ENCODE peak calls at places on chromosomes 7 and 10, in six cellular contexts. T is caudate nucleus; L is IMR-90; C is CD4-positive, alpha-beta T cell; V is fibroblast of lung; Y is Karpas-422. K is an unnamed sample.

GRCh38 chr7:32536585-32536984 is 41.3 kb downstream of the AVL9 start:
- DNase-seq in T (no peak), L (peak; percentile 82), C (no peak), V (peak; percentile 74), Y (no peak), K (no peak)

GRCh38 chr10:23694446-23694920 is 255.6 kb downstream of the OTUD1 start:
- DNase-seq in T (no peak), L (no peak), C (no peak), V (no peak), Y (no peak), K (no peak)

GRCh38 chr10:99977916-99978315 is 31.8 kb downstream of the DNMBP start:
- DNase-seq in T (no peak), L (no peak), C (no peak), V (no peak), Y (peak; percentile 35), K (no peak)

GRCh38 chr7:33876600-33877274 is 28.6 kb upstream of the BMPER start:
- DNase-seq in T (no peak), L (no peak), C (no peak), V (peak; percentile 48), Y (no peak), K (no peak)

GRCh38 chr7:37342665-37343471 is 105.8 kb downstream of the ELMO1 start:
- DNase-seq in T (no peak), L (no peak), C (peak; percentile 61), V (no peak), Y (peak; percentile 94), K (no peak)

GRCh38 chr10:14571866-14572507 is 202.7 kb downstream of the FAM107B start:
- DNase-seq in T (peak; percentile 16), L (peak; percentile 59), C (peak; percentile 60), V (peak; percentile 55), Y (no peak), K (peak; percentile 82)

GRCh38 chr10:131786756-131787605 is 113.8 kb upstream of the PPP2R2D start:
- DNase-seq in T (no peak), L (peak; percentile 17), C (peak; percentile 16), V (peak; percentile 35), Y (peak; percentile 77), K (no peak)

GRCh38 chr7:117132385-117133120 is 179.3 kb downstream of the ST7 start:
- DNase-seq in T (no peak), L (peak; percentile 92), C (no peak), V (peak; percentile 83), Y (no peak), K (no peak)

GRCh38 chr10:62005687-62006086 is 104.2 kb downstream of the ARID5B start:
- DNase-seq in T (no peak), L (no peak), C (no peak), V (no peak), Y (no peak), K (no peak)

GRCh38 chr10:132186488-132187413 is at the start of gene DPYSL4:
- DNase-seq in T (no peak), L (no peak), C (peak; percentile 25), V (peak; percentile 21), Y (no peak), K (peak; percentile 53)

GRCh38 chr10:33927347-33927746 is 592.9 kb upstream of the NRP1 start:
- DNase-seq in T (no peak), L (no peak), C (no peak), V (no peak), Y (no peak), K (no peak)

GRCh38 chr10:25071227-25071626 is 54.8 kb downstream of the THNSL1 start:
- DNase-seq in T (no peak), L (no peak), C (no peak), V (no peak), Y (no peak), K (no peak)

GRCh38 chr7:79723833-79724608 is 270.6 kb upstream of the MAGI2 start:
- DNase-seq in T (no peak), L (no peak), C (no peak), V (no peak), Y (no peak), K (no peak)

GRCh38 chr7:50595538-50596102 is 30.4 kb upstream of the DDC start:
- DNase-seq in T (no peak), L (peak; percentile 34), C (no peak), V (peak; percentile 75), Y (peak; percentile 62), K (peak; percentile 27)

GRCh38 chr10:69312537-69312936 is 34.2 kb downstream of the HK1 start:
- DNase-seq in T (no peak), L (no peak), C (no peak), V (no peak), Y (no peak), K (no peak)

GRCh38 chr10:85863301-85864172 is 503.1 kb downstream of the GRID1 start:
- DNase-seq in T (no peak), L (no peak), C (no peak), V (no peak), Y (no peak), K (no peak)

GRCh38 chr10:77249901-77250459 is 387.6 kb downstream of the KCNMA1 start:
- DNase-seq in T (no peak), L (no peak), C (no peak), V (no peak), Y (no peak), K (no peak)

GRCh38 chr10:121065330-121065729 is 214.2 kb downstream of the WDR11 start:
- DNase-seq in T (no peak), L (no peak), C (no peak), V (no peak), Y (no peak), K (no peak)

GRCh38 chr10:50941629-50942028 is 56.2 kb upstream of the A1CF start:
- DNase-seq in T (no peak), L (no peak), C (no peak), V (no peak), Y (no peak), K (no peak)

GRCh38 chr10:35328404-35329037 is 7.8 kb upstream of the CCNY start:
- DNase-seq in T (no peak), L (peak; percentile 95), C (no peak), V (peak; percentile 60), Y (no peak), K (no peak)

GRCh38 chr10:2284071-2284470 is 546.7 kb upstream of the ADARB2 start:
- DNase-seq in T (no peak), L (no peak), C (no peak), V (no peak), Y (no peak), K (no peak)

GRCh38 chr7:154915600-154915999 is 87.3 kb downstream of the PAXIP1 start:
- DNase-seq in T (no peak), L (no peak), C (no peak), V (no peak), Y (no peak), K (no peak)

GRCh38 chr10:71459513-71459912 is 62.8 kb downstream of the CDH23 start:
- DNase-seq in T (no peak), L (no peak), C (no peak), V (no peak), Y (no peak), K (no peak)

GRCh38 chr10:88702848-88703597 is 3.0 kb upstream of the LIPK start:
- DNase-seq in T (no peak), L (peak; percentile 35), C (no peak), V (no peak), Y (no peak), K (no peak)

GRCh38 chr7:114508096-114508495 is 93.5 kb downstream of the FOXP2 start:
- DNase-seq in T (no peak), L (peak; percentile 47), C (no peak), V (peak; percentile 57), Y (no peak), K (no peak)

GRCh38 chr7:73369009-73369408 is 41.0 kb downstream of the FKBP6 start:
- DNase-seq in T (no peak), L (no peak), C (no peak), V (no peak), Y (no peak), K (no peak)

GRCh38 chr10:58586282-58586681 is 73.6 kb downstream of the BICC1 start:
- DNase-seq in T (no peak), L (no peak), C (no peak), V (no peak), Y (no peak), K (no peak)
- H3K27ac ChIP-seq in T (no peak overlapping the region), L (no peak overlapping the region), C (no peak overlapping the region), V (no peak overlapping the region), Y (no peak overlapping the region), K (no peak overlapping the region)

DNA sequence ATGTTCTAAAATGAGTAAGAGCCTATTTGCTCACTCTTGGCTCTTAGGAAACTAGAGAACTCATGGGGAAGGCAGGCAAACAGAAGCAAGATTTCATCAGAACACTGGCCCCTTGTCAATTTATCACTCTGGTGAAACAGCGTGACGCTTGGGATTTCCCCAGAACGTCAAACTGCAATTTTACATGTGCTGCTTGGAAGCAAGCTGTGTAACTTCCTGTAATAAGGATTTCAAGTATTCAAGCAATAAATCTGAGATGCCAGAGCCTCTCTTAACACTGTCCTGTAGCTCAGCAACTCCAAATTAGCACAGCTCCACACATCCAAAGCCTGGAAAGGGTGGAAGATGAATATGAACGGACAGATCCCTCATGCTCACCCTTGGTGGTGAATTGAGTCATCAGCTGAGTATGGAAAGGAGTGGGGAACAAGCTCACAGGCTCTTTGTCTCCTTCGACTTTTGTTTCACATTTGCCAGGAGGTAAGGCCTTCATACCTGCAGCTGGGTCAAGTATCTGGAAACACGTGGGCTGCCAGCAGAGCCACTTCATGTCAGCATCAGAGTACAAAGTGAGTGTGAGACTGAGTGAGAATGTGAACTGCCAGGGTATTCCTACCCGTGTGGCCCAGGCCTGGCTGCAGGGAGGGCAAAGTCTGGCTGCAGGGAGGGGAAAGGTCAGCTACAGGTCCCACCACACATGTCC is 140.4 kb upstream of the NAMPT start:
- DNase-seq in T (no peak), L (peak; percentile 100), C (no peak), V (peak; percentile 100), Y (no peak), K (no peak)
- H3K27ac ChIP-seq in T (no peak overlapping the region), L (peak overlapping the region; percentile 79), C (no peak overlapping the region), V (peak overlapping the region; percentile 89), Y (no peak overlapping the region), K (no peak overlapping the region)

DNA sequence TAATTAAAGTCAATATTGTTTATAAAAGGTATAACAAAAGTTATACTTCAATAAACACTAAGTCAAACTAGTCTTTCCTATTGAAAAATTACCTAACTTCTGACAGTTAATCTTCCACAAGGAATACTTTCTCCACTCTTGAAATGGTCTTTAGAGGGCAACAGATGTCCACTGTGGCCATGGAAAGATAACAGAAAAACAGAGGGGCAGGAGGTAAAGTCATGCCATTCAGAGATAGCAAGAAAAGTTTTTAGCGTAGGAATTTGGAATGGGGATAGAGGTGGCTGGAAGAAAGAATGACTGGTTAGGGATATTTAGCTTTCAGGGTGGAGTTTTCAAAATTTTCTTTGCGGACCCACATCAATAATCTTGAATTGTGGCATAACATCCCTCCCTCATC is 34.7 kb downstream of the HYCC1 start:
- DNase-seq in T (no peak), L (no peak), C (no peak), V (no peak), Y (peak; percentile 14), K (no peak)
- H3K27ac ChIP-seq in T (no peak overlapping the region), L (no peak overlapping the region), C (no peak overlapping the region), V (no peak overlapping the region), Y (no peak overlapping the region), K (no peak overlapping the region)

DNA sequence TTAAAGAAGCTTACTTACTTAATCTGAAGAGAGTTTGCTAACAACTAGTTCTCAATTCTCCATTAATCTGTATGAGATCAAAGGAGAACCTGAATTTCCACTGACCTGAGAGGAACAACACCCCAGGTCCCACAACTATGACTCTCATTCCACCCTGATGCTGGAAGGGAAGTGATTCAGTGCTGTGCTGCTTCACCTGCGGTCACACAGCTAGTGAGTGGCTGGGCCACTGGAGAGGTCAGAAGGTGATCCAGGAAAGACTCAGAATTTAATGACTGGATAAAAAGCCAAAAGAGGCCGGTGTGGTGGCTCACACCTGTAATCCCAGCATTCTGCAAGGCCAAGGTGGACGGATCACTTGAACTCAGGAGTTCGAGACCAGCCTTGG is 23.6 kb downstream of the SORBS1 start:
- DNase-seq in T (no peak), L (no peak), C (no peak), V (no peak), Y (no peak), K (no peak)
- H3K27ac ChIP-seq in T (peak overlapping the region; percentile 37), L (no peak overlapping the region), C (no peak overlapping the region), V (no peak overlapping the region), Y (no peak overlapping the region), K (no peak overlapping the region)

GRCh38 chr7:77783111-77783510 is 15.1 kb downstream of the TMEM60 start:
- DNase-seq in T (no peak), L (peak; percentile 16), C (no peak), V (no peak), Y (no peak), K (no peak)
- H3K27ac ChIP-seq in T (no peak overlapping the region), L (no peak overlapping the region), C (no peak overlapping the region), V (no peak overlapping the region), Y (no peak overlapping the region), K (no peak overlapping the region)

K was measured in substantia nigra.